ENCODE peak calls at places on chromosomes 1 and 21, in five cellular contexts. R is astrocyte of the cerebellum, W is HCT116, L is keratinocyte, G is WTC11. N is an unnamed sample.

GRCh38 chr21:45940621-45941337 is 40.8 kb upstream of the COL6A1 start:
- DNase-seq in G (no peak), R (no peak), W (no peak), L (no peak), N (no peak)

GRCh38 chr1:156682166-156682890 is 5.1 kb upstream of the NES start:
- DNase-seq in G (no peak), W (no peak), R (no peak), L (no peak), N (no peak)

GRCh38 chr1:17195731-17196130 is 9.2 kb upstream of the PADI1 start:
- DNase-seq in G (no peak), L (no peak), R (no peak), W (no peak), N (no peak)

GRCh38 chr1:107450899-107451664 is 310.2 kb downstream of the NTNG1 start:
- DNase-seq in R (no peak), L (no peak), W (no peak), G (no peak), N (no peak)

GRCh38 chr1:185358957-185359356 is 41.9 kb upstream of the IVNS1ABP start:
- DNase-seq in R (no peak), W (no peak), G (no peak), L (no peak), N (no peak)

GRCh38 chr1:13764533-13764932 is 64.5 kb downstream of the PRDM2 start:
- DNase-seq in R (peak), G (peak), L (no peak), W (no peak), N (no peak)

GRCh38 chr1:89673251-89673650 is 40.3 kb downstream of the LRRC8C start:
- DNase-seq in L (no peak), G (no peak), W (no peak), R (no peak), N (no peak)

GRCh38 chr1:209840611-209841010 is 12.8 kb downstream of the UTP25 start:
- DNase-seq in L (no peak), G (no peak), W (no peak), R (no peak), N (no peak)

GRCh38 chr1:26471498-26472329 is 526 bp upstream of the HMGN2 start:
- DNase-seq in L (no peak), G (peak), R (peak), W (peak), N (peak)

GRCh38 chr1:108892356-108893140 is 15.8 kb downstream of the GPSM2 start:
- DNase-seq in L (no peak), G (no peak), R (no peak), W (no peak), N (no peak)

GRCh38 chr1:113042336-113043143 is 30.5 kb upstream of the LRIG2 start:
- DNase-seq in R (peak), G (peak), W (peak), L (no peak), N (peak)

GRCh38 chr1:68145418-68146126 is 86.8 kb downstream of the WLS start:
- DNase-seq in R (no peak), W (no peak), G (no peak), L (no peak), N (peak)

GRCh38 chr1:89552481-89553194 is 28.0 kb downstream of the LRRC8B start:
- DNase-seq in R (no peak), G (no peak), W (no peak), L (no peak), N (peak)

GRCh38 chr1:147821883-147822282 is 61.5 kb upstream of the GJA5 start:
- DNase-seq in L (no peak), G (no peak), R (no peak), W (no peak), N (no peak)

GRCh38 chr1:94253456-94254042 is 16.2 kb upstream of the ARHGAP29 start:
- DNase-seq in L (no peak), W (no peak), G (no peak), R (no peak), N (no peak)

GRCh38 chr1:153661111-153661708 is 2.7 kb downstream of the SNAPIN start:
- DNase-seq in G (no peak), R (peak), L (no peak), W (no peak), N (no peak)

GRCh38 chr1:62906428-62906886 is 122.5 kb downstream of the ATG4C start:
- DNase-seq in G (peak), R (no peak), L (no peak), W (peak), N (no peak)

GRCh38 chr1:170149971-170150370 is 4.2 kb downstream of the NTMT2 start:
- DNase-seq in W (no peak), L (no peak), G (no peak), R (no peak), N (no peak)

GRCh38 chr1:51330331-51331201 is at the start of gene TTC39A:
- DNase-seq in R (no peak), G (no peak), W (no peak), L (no peak), N (no peak)

GRCh38 chr21:28675265-28676041 is 317.2 kb downstream of the LTN1 start:
- DNase-seq in R (no peak), W (no peak), G (no peak), L (no peak), N (no peak)

GRCh38 chr21:45510466-45510955 is 31.7 kb downstream of the SLC19A1 start:
- DNase-seq in L (no peak), W (no peak), R (no peak), G (no peak), N (no peak)

GRCh38 chr1:198902616-198903140 is 263.8 kb downstream of the PTPRC start:
- DNase-seq in W (no peak), L (no peak), R (no peak), G (no peak), N (no peak)

GRCh38 chr1:247357062-247357780 is 25.6 kb upstream of the ZNF496 start:
- DNase-seq in L (no peak), W (no peak), R (no peak), G (no peak), N (no peak)

GRCh38 chr1:156079762-156080597 is 2.3 kb downstream of the MEX3A start:
- DNase-seq in L (no peak), W (no peak), R (no peak), G (peak), N (no peak)

GRCh38 chr21:45935628-45936027 is 45.9 kb upstream of the COL6A1 start:
- DNase-seq in G (no peak), L (no peak), R (peak), W (no peak), N (no peak)

GRCh38 chr1:118826669-118827068 is 161.5 kb downstream of the TBX15 start:
- DNase-seq in G (no peak), W (no peak), R (no peak), L (no peak), N (no peak)

GRCh38 chr1:26405281-26405915 is 5.2 kb upstream of the LIN28A start:
- DNase-seq in L (no peak), G (no peak), W (no peak), R (no peak), N (no peak)

GRCh38 chr1:59142663-59143487 is 154.0 kb upstream of the FGGY start:
- DNase-seq in G (no peak), W (peak), L (peak), R (peak), N (peak)

DNA sequence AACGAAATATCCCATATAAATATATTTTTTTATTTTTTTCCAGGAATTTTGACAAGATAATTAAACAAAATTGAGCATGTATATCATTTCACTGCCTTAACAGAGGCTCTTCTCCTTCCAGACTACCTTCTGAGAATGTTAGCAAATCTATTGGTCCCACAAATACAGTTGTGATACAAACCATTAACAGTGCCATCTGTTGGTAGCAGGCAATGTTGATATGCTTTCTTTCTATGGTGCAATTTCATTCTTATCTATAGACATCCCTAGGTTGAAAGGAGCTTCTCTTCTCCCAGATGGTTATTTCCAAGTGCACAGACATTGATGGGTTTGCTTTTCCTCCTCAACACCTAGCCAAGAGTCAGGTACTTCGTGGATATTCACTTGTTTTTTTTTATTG is 303.6 kb downstream of the USH2A start:
- DNase-seq in L (no peak), G (no peak), W (peak), R (peak), N (peak)
- TF ChIP-seq CTCF in L (peak), G (peak), W (peak), R (peak), N (no peak)

DNA sequence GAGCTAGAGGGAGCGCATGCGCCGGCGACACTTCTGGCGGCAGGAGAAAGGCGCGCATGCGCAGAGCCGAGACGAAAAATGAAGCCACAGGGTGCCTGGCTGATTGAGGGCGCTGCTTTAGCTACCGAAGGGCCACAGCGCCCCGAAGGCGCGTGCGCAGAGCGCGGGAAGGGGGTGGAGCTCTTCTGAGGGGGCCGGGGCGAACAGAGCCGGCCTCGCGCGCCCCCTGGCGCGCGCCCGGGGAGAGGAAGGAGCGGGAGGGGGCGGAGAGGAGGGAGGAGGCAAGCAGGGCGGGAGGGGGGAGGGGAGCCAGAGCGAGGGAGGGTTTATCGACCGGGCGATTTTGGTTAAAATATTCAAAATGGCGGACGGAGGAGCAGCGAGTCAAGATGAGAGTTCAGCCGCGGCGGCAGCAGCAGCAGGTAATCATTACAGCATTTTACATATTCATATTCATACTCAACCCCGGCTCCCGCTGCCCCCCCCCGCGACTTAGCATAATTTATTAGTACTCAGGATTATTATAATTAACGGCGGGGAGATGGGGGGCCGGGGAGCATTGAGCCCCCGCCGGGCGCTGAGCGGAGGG is at the start of gene POU2F1:
- DNase-seq in R (peak), L (peak), G (peak), W (peak), N (peak)
- TF ChIP-seq CTCF in R (peak), L (peak), G (peak), W (peak), N (peak)

DNA sequence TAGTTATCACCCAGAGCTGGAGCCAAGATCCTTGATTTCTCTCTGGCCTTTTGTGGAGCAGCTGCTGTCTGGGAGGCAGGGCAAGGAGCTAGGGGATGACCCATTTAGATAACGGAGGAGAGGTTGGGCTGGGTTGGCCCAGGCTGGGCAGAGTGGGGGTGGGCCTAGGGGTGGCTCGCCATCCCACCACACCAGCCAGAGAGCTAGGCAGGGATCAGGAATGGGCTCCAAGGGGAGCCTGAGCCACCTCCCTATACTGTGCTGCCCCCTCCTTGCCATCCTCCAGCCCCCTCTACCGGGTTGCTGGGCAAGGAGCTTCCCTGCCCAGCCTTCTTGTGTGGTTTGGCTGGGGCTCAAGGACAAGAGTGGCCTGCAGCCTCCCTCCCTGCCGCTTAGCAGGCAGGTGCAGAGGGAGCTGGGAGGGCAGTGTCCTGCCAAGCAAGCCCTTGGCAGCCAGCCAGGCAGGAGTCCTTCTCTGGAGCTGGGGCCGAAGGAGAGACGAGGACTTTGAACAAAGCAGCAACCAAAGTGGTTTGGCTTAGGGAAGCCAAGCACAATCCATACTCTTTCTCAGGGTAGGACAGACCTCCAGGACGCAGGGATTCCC is 4.1 kb downstream of the NUAK2 start:
- DNase-seq in W (no peak), G (no peak), R (no peak), L (no peak), N (peak)
- TF ChIP-seq CTCF in W (no peak), G (no peak), R (peak), L (no peak), N (no peak)

GRCh38 chr1:16005597-16005996 is 1.6 kb downstream of the SRARP start:
- DNase-seq in G (no peak), W (no peak), L (no peak), R (no peak), N (no peak)

GRCh38 chr1:16009030-16009460 is 5.0 kb downstream of the SRARP start:
- DNase-seq in L (no peak), R (peak), G (peak), W (peak), N (peak)

GRCh38 chr1:16007671-16008341 is 3.8 kb downstream of the SRARP start:
- DNase-seq in G (no peak), W (no peak), L (no peak), R (no peak), N (no peak)

GRCh38 chr1:16006010-16006409 is 2.0 kb downstream of the SRARP start:
- DNase-seq in L (no peak), G (no peak), R (no peak), W (no peak), N (no peak)

GRCh38 chr1:16006552-16007485 is 2.8 kb downstream of the SRARP start:
- DNase-seq in R (no peak), G (no peak), L (peak), W (peak), N (no peak)
- TF ChIP-seq CTCF in R (no peak), G (peak), L (peak), W (peak), N (no peak)

DNA sequence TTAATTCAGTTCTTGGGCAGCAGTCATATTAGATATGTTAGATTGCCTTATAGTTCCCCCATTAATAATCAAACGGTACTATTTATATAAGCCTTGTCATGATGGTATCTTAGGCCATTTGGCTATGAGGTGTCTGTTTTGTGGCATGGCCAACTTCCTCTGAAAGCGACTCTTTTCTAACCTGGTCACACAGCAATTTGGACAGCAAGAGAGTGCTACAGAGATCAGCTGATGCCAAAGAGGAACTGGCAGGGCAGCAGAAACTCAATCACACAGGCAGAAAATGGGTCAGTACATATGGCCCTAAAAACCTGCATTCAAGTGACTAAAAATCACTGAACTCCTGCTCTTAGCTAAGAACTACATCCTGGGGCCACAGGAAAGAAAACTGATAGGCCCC is 13.4 kb upstream of the MUTYH start:
- DNase-seq in W (no peak), L (no peak), R (no peak), G (no peak), N (no peak)
- TF ChIP-seq CTCF in W (no peak), L (no peak), R (no peak), G (no peak), N (no peak)

DNA sequence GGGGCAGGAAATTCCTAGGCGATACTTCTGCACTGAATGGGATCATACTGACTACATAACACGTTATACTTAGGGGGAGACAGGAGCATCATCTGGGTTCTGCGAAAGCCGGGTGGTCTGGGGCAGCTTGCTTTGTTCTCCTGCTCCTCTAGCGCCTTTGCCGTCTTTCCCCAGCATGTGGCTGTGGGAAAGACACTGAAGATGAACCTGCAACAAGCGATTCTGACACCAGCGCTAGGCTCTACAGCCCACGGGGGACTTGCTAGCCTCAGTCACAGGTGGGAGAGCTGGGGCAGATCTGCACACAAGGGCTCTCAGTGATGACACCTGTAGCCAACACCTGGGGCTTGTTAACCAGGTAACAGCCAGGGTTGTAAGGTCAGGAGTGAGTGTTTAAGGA is 51.8 kb downstream of the CD46 start:
- DNase-seq in W (no peak), R (no peak), L (no peak), G (no peak), N (no peak)
- TF ChIP-seq CTCF in W (no peak), R (no peak), L (no peak), G (no peak), N (no peak)

DNA sequence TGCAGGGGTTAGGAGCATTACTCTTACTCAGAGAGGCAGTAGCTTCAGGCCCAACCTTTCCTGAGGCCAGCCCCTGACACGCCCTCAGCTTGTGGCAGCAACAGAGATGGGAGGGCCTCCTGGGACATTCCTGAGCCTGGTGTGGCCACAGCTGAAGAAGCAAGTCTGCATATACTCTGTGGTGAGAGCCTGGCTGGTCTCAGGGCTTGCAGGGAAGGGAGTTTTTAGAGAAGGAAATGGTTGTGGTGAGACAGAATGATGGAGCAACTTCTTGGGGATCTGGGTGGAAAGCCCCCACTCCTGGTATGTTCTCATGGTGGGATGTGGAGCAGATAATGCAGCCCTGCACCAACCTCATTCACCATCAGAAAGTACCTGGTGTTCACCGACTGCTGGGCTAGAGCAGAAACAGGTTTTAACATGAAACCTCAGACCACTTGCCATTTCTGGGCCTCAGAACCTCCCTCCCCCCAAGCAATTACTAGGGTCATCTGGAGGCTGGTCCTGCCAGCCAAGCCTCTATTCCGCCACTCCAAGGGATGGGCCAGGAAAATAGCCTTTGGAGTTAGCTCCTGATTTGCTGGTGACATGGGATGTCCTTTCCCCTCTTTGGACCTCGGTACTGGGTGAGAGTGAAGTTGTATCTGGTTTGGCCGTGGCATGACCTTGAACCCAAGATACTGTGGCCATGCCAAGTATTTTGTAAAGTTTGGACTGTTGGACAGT is 28.0 kb upstream of the RNF19B start:
- DNase-seq in R (peak), L (peak), W (peak), G (peak), N (peak)
- TF ChIP-seq CTCF in R (no peak), L (no peak), W (no peak), G (no peak), N (no peak)

DNA sequence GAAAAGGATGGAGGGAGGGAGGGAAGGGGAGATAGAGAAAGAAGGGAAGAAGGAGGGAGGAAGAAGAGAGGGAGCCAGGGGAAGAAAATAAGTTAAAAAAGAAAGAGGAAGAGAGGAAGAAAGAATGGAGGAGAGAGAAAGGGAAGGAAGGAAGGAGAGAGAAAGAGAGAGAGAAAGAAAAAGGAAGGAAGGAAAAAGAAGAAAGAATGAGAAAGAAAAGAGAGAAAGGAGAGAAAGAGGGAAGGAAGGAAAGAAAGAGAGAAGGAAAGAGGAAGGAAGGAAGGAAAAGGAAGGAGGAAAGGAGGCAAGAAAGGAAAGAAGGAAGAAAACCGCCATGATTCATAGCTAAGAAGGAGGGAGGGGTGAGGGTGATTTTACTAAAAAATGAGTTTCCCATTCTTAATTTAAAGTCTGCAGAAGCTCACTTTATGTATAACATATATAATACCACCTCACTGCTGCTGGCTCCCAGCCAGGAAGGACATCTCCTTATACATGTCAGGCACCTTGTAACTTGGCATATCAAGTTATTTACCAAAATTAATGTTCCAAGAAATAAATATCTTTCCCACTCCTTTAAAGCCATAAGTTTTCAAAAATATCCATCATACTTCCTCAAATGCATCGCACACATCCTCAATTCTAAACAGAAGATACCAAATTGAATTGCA is 46.0 kb upstream of the OLIG2 start:
- DNase-seq in R (no peak), G (no peak), L (no peak), W (no peak), N (no peak)
- TF ChIP-seq CTCF in R (no peak), G (no peak), L (no peak), W (no peak), N (no peak)

GRCh38 chr1:180919183-180919700 is 6.5 kb downstream of the KIAA1614 start:
- DNase-seq in W (no peak), G (no peak), L (no peak), R (no peak), N (no peak)

GRCh38 chr1:180920193-180920592 is 7.5 kb downstream of the KIAA1614 start:
- DNase-seq in G (no peak), L (no peak), R (no peak), W (no peak), N (no peak)

GRCh38 chr1:180921891-180922636 is 9.4 kb downstream of the KIAA1614 start:
- DNase-seq in W (no peak), R (peak), G (no peak), L (no peak), N (no peak)

GRCh38 chr1:180921386-180921785 is 8.7 kb downstream of the KIAA1614 start:
- DNase-seq in G (no peak), R (no peak), L (no peak), W (no peak), N (no peak)

GRCh38 chr1:180920702-180921101 is 8.0 kb downstream of the KIAA1614 start:
- DNase-seq in G (no peak), W (no peak), L (no peak), R (no peak), N (no peak)
- TF ChIP-seq CTCF in G (peak), W (no peak), L (no peak), R (peak), N (no peak)